ENCODE peak calls at places on chromosome 7, in nine cellular contexts. S is astrocyte; L is suprapubic skin; V is sigmoid colon; U is left ventricle myocardium inferior; K is lung; Y is brain microvascular endothelial cell; X is CD8-positive, alpha-beta T cell; J is psoas muscle. M is an unnamed sample.

GRCh38 chr7:20083781-20084180 is 133.4 kb downstream of the MACC1 start:
- DNase-seq in S (peak; percentile 33), L (peak; percentile 71), V (peak; percentile 74), U (no peak), K (no peak), Y (peak; percentile 59), X (no peak), J (no peak), M (no peak)

GRCh38 chr7:108239501-108240225 is 109.5 kb upstream of the LAMB4 start:
- DNase-seq in S (no peak), L (no peak), V (no peak), U (no peak), K (no peak), Y (no peak), X (no peak), J (no peak), M (no peak)

GRCh38 chr7:70392282-70392681 is 739.7 kb upstream of the GALNT17 start:
- DNase-seq in S (peak; percentile 59), L (no peak), V (no peak), U (no peak), K (no peak), Y (no peak), X (no peak), J (no peak), M (no peak)

GRCh38 chr7:4768597-4769569 is 6.5 kb upstream of the AP5Z1 start:
- DNase-seq in S (no peak), L (no peak), V (no peak), U (no peak), K (no peak), Y (no peak), X (no peak), J (no peak), M (no peak)

GRCh38 chr7:77698042-77698625 is 1.9 kb downstream of the RSBN1L start:
- DNase-seq in S (no peak), L (no peak), V (no peak), U (no peak), K (no peak), Y (no peak), X (no peak), J (no peak), M (no peak)

GRCh38 chr7:32583791-32584190 is 88.5 kb downstream of the AVL9 start:
- DNase-seq in S (peak; percentile 73), L (no peak), V (no peak), U (no peak), K (no peak), Y (peak; percentile 68), X (no peak), J (no peak), M (no peak)

GRCh38 chr7:39464350-39465054 is 101.7 kb upstream of the YAE1 start:
- DNase-seq in S (no peak), L (no peak), V (no peak), U (no peak), K (no peak), Y (no peak), X (no peak), J (no peak), M (no peak)

GRCh38 chr7:43768894-43769272 is 10.4 kb downstream of the BLVRA start:
- DNase-seq in S (no peak), L (no peak), V (no peak), U (no peak), K (no peak), Y (no peak), X (no peak), J (no peak), M (no peak)

DNA sequence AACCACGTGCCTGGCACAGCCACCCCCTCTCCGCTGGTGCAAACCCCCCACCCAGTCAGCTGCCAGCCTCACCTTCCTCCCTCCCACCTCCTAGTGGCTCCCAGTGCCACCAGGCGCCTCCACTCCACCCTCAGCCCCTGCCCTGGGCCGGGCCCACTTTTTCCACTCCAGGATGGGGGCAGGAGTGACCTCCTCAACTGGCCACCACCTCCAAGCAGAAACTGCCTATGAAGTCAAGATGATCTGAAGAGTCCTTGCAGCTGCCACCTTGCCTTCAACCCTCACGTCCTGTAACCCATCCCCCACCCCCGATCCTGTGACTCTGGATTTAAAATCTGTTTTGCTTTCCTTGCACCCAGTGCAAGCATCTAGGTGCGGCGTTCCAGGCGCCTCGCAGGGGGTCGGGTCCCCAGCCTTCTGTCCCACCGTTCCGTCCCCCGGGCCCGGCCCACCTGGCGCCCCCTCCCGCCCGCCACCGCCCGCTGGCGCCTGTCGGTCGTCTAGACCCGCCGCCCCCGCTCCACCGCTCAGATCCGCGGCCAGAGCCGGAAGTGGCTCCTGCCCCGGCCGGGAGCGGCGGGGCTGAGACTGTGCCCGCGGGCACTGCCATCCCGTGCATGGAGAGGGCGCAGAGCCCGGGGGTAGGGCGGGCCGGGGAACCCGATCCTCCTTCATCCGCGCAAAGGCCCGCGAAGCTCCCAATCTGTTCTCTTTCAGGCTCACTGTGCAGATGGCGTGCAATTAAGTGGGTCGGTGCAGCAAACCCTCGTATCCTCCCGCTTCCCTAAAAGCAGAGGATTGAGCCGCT is 51.2 kb upstream of the GTF2I start:
- DNase-seq in S (no peak), L (no peak), V (peak; percentile 76), U (peak; percentile 34), K (peak; percentile 61), Y (no peak), X (no peak), J (peak; percentile 78), M (no peak)
- TF ChIP-seq CTCF in S (no peak), L (no peak), V (no peak), U (peak; percentile 22), K (no peak), Y (no peak), X (no peak), J (no peak), M (no peak)

GRCh38 chr7:132935608-132936007 is 146.3 kb downstream of the CHCHD3 start:
- DNase-seq in S (no peak), L (no peak), V (no peak), U (no peak), K (no peak), Y (no peak), X (no peak), J (no peak), M (no peak)

GRCh38 chr7:132933076-132933466 is 148.8 kb downstream of the CHCHD3 start:
- DNase-seq in S (peak; percentile 82), L (no peak), V (no peak), U (no peak), K (no peak), Y (peak; percentile 40), X (no peak), J (no peak), M (no peak)

GRCh38 chr7:132932321-132933075 is 149.4 kb downstream of the CHCHD3 start:
- DNase-seq in S (peak; percentile 20), L (no peak), V (no peak), U (no peak), K (no peak), Y (no peak), X (no peak), J (no peak), M (no peak)

GRCh38 chr7:132934017-132934416 is 147.9 kb downstream of the CHCHD3 start:
- DNase-seq in S (no peak), L (no peak), V (no peak), U (no peak), K (no peak), Y (no peak), X (no peak), J (no peak), M (no peak)

GRCh38 chr7:132930881-132931280 is 151.0 kb downstream of the CHCHD3 start:
- DNase-seq in S (no peak), L (no peak), V (no peak), U (no peak), K (no peak), Y (peak; percentile 5), X (no peak), J (no peak), M (no peak)
- TF ChIP-seq CTCF in S (peak; percentile 20), L (no peak), V (no peak), U (peak; percentile 29), K (no peak), Y (peak; percentile 56), X (no peak), J (peak; percentile 11), M (no peak)

DNA sequence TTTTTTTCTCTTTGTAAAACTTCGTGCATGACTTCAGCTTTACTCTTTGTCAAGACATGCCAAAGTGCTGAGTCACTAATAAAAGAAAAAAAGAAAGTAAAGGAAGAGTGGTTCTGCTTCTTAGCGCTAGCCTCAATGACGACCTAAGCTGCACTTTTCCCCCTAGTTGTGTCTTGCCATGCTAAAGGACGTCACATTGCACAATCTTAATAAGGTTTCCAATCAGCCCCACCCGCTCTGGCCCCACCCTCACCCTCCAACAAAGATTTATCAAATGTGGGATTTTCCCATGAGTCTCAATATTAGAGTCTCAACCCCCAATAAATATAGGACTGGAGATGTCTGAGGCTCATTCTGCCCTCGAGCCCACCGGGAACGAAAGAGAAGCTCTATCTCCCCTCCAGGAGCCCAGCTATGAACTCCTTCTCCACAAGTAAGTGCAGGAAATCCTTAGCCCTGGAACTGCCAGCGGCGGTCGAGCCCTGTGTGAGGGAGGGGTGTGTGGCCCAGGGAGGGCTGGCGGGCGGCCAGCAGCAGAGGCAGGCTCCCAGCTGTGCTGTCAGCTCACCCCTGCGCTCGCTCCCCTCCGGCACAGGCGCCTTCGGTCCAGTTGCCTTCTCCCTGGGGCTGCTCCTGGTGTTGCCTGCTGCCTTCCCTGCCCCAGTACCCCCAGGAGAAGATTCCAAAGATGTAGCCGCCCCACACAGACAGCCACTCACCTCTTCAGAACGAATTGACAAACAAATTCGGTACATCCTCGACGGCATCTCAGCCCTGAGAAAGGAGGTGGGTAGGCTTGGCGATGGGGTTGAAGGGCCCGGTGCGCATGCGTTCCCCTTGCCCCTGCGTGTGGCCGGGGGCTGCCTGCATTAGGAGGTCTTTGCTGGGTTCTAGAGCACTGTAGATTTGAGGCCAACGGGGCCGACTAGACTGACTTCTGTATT is at the start of gene IL6:
- DNase-seq in S (peak; percentile 95), L (peak; percentile 85), V (peak; percentile 95), U (peak; percentile 84), K (peak; percentile 74), Y (peak; percentile 94), X (no peak), J (peak; percentile 90), M (peak; percentile 86)
- TF ChIP-seq CTCF in S (no peak), L (no peak), V (no peak), U (no peak), K (no peak), Y (no peak), X (no peak), J (no peak), M (no peak)

GRCh38 chr7:48387916-48388315 is 216.7 kb downstream of the ABCA13 start:
- DNase-seq in S (no peak), L (no peak), V (no peak), U (no peak), K (no peak), Y (no peak), X (no peak), J (no peak), M (no peak)

GRCh38 chr7:48389977-48390376 is 218.7 kb downstream of the ABCA13 start:
- DNase-seq in S (peak; percentile 35), L (no peak), V (no peak), U (no peak), K (no peak), Y (peak; percentile 66), X (no peak), J (no peak), M (no peak)

GRCh38 chr7:48388922-48389321 is 217.7 kb downstream of the ABCA13 start:
- DNase-seq in S (no peak), L (no peak), V (no peak), U (no peak), K (no peak), Y (no peak), X (no peak), J (no peak), M (no peak)

DNA sequence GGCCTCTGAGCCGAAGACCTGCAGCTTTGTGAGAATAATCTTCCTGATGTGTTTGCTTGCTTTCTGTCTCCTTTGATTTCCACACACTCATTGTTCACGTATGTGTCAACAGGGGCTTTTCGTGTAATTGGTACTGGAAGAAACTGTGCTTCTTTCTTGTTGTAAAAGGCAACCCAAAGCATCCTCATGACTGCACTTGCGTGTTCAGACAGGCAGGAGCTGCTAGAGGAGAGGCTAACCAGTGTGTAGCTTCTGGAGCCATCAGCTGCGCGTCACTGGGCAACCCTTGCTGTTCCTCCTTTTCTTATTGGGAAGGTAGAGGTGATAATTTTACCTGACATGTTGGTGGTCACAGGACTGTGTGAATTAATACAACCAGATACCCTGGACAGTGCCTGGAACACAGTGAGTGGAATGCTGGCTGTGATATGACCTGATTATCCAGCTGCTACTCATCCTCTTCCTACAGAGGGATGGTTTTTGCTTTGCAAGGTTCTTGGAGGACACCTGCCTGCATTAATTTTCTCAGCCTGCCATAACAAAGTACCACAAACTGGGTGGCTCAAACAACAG is 213.0 kb downstream of the ABCA13 start:
- DNase-seq in S (no peak), L (no peak), V (no peak), U (no peak), K (no peak), Y (no peak), X (no peak), J (no peak), M (no peak)
- TF ChIP-seq CTCF in S (no peak), L (no peak), V (no peak), U (no peak), K (no peak), Y (peak; percentile 6), X (no peak), J (no peak), M (no peak)

M was measured in mesothelial cell of epicardium.